ENCODE peak calls at places on chromosomes 6 and 20, in six cellular contexts. One of them, this sample, is unnamed.

GRCh38 chr6:6105472-6106036 is 98.8 kb upstream of the NRN1 start:
- DNase-seq in endothelial cell: peak; percentile 43
- DNase-seq in endodermal cell: peak; percentile 84
- DNase-seq in glutamatergic neuron: peak; percentile 22
- DNase-seq in dorsolateral prefrontal cortex: no peak
- DNase-seq in spleen: no peak
- DNase-seq in this sample: no peak

GRCh38 chr6:89022747-89023289 is 57.7 kb upstream of the PNRC1 start:
- DNase-seq in glutamatergic neuron: no peak
- DNase-seq in endothelial cell: no peak
- DNase-seq in endodermal cell: no peak
- DNase-seq in spleen: no peak
- DNase-seq in dorsolateral prefrontal cortex: no peak
- DNase-seq in this sample: peak; percentile 67

GRCh38 chr6:129683606-129684322 is 26.2 kb downstream of the ARHGAP18 start:
- DNase-seq in glutamatergic neuron: no peak
- DNase-seq in dorsolateral prefrontal cortex: no peak
- DNase-seq in endodermal cell: no peak
- DNase-seq in endothelial cell: peak; percentile 31
- DNase-seq in spleen: peak; percentile 91
- DNase-seq in this sample: peak; percentile 99

GRCh38 chr20:37378785-37379598 is 33.1 kb downstream of the SRC start:
- DNase-seq in glutamatergic neuron: no peak
- DNase-seq in endodermal cell: peak; percentile 71
- DNase-seq in endothelial cell: no peak
- DNase-seq in dorsolateral prefrontal cortex: no peak
- DNase-seq in spleen: peak; percentile 79
- DNase-seq in this sample: peak; percentile 57

GRCh38 chr20:52190437-52191131 is 995 bp downstream of the ZFP64 start:
- DNase-seq in endodermal cell: peak; percentile 68
- DNase-seq in spleen: no peak
- DNase-seq in glutamatergic neuron: peak; percentile 26
- DNase-seq in dorsolateral prefrontal cortex: peak; percentile 40
- DNase-seq in endothelial cell: peak; percentile 31
- DNase-seq in this sample: peak; percentile 26

GRCh38 chr20:44348168-44348659 is 7.3 kb upstream of the HNF4A start:
- DNase-seq in dorsolateral prefrontal cortex: no peak
- DNase-seq in endodermal cell: no peak
- DNase-seq in spleen: no peak
- DNase-seq in glutamatergic neuron: no peak
- DNase-seq in endothelial cell: no peak
- DNase-seq in this sample: no peak

GRCh38 chr20:7232796-7233195 is 465.3 kb downstream of the BMP2 start:
- DNase-seq in dorsolateral prefrontal cortex: no peak
- DNase-seq in spleen: no peak
- DNase-seq in endodermal cell: no peak
- DNase-seq in glutamatergic neuron: no peak
- DNase-seq in endothelial cell: no peak
- DNase-seq in this sample: no peak

GRCh38 chr6:51139841-51140462 is 321.3 kb downstream of the TFAP2B start:
- DNase-seq in spleen: no peak
- DNase-seq in endodermal cell: no peak
- DNase-seq in endothelial cell: no peak
- DNase-seq in glutamatergic neuron: no peak
- DNase-seq in dorsolateral prefrontal cortex: no peak
- DNase-seq in this sample: no peak

GRCh38 chr6:26452631-26453030 is 5.1 kb upstream of the BTN2A1 start:
- DNase-seq in spleen: no peak
- DNase-seq in endodermal cell: no peak
- DNase-seq in endothelial cell: no peak
- DNase-seq in glutamatergic neuron: no peak
- DNase-seq in dorsolateral prefrontal cortex: no peak
- DNase-seq in this sample: no peak

GRCh38 chr20:11581271-11581670 is 336.4 kb upstream of the BTBD3 start:
- DNase-seq in endothelial cell: no peak
- DNase-seq in spleen: no peak
- DNase-seq in endodermal cell: no peak
- DNase-seq in glutamatergic neuron: no peak
- DNase-seq in dorsolateral prefrontal cortex: no peak
- DNase-seq in this sample: peak; percentile 11

GRCh38 chr6:88922775-88923548 is 40.5 kb downstream of the RNGTT start:
- DNase-seq in endodermal cell: no peak
- DNase-seq in spleen: no peak
- DNase-seq in endothelial cell: no peak
- DNase-seq in glutamatergic neuron: no peak
- DNase-seq in dorsolateral prefrontal cortex: no peak
- DNase-seq in this sample: peak; percentile 44

GRCh38 chr6:73985891-73986290 is 289.9 kb downstream of the CD109 start:
- DNase-seq in dorsolateral prefrontal cortex: no peak
- DNase-seq in glutamatergic neuron: no peak
- DNase-seq in endodermal cell: peak; percentile 58
- DNase-seq in spleen: no peak
- DNase-seq in endothelial cell: no peak
- DNase-seq in this sample: peak; percentile 11

GRCh38 chr6:129102741-129103140 is 219.8 kb downstream of the LAMA2 start:
- DNase-seq in glutamatergic neuron: no peak
- DNase-seq in spleen: no peak
- DNase-seq in endodermal cell: no peak
- DNase-seq in endothelial cell: no peak
- DNase-seq in dorsolateral prefrontal cortex: no peak
- DNase-seq in this sample: peak; percentile 95

GRCh38 chr6:4635666-4636065 is 140.5 kb upstream of the CDYL start:
- DNase-seq in dorsolateral prefrontal cortex: no peak
- DNase-seq in glutamatergic neuron: no peak
- DNase-seq in spleen: no peak
- DNase-seq in endothelial cell: no peak
- DNase-seq in endodermal cell: no peak
- DNase-seq in this sample: peak; percentile 50

GRCh38 chr6:153063936-153064335 is 61.4 kb upstream of the MTRF1L start:
- DNase-seq in dorsolateral prefrontal cortex: no peak
- DNase-seq in endothelial cell: no peak
- DNase-seq in glutamatergic neuron: no peak
- DNase-seq in spleen: no peak
- DNase-seq in endodermal cell: no peak
- DNase-seq in this sample: no peak

GRCh38 chr6:118743744-118744143 is 92.4 kb upstream of the CEP85L start:
- DNase-seq in glutamatergic neuron: no peak
- DNase-seq in endodermal cell: no peak
- DNase-seq in spleen: no peak
- DNase-seq in dorsolateral prefrontal cortex: no peak
- DNase-seq in endothelial cell: no peak
- DNase-seq in this sample: no peak

GRCh38 chr6:14912226-14912625 is 333.6 kb upstream of the JARID2 start:
- DNase-seq in endodermal cell: no peak
- DNase-seq in spleen: no peak
- DNase-seq in glutamatergic neuron: no peak
- DNase-seq in endothelial cell: no peak
- DNase-seq in dorsolateral prefrontal cortex: no peak
- DNase-seq in this sample: peak; percentile 11

GRCh38 chr6:165766026-165766425 is 103.0 kb upstream of the PDE10A start:
- DNase-seq in dorsolateral prefrontal cortex: no peak
- DNase-seq in glutamatergic neuron: no peak
- DNase-seq in endothelial cell: no peak
- DNase-seq in endodermal cell: no peak
- DNase-seq in spleen: no peak
- DNase-seq in this sample: no peak

GRCh38 chr6:165762125-165762524 is 99.1 kb upstream of the PDE10A start:
- DNase-seq in spleen: no peak
- DNase-seq in endothelial cell: no peak
- DNase-seq in glutamatergic neuron: no peak
- DNase-seq in dorsolateral prefrontal cortex: no peak
- DNase-seq in endodermal cell: no peak
- DNase-seq in this sample: no peak

GRCh38 chr6:165760803-165761185 is 97.8 kb upstream of the PDE10A start:
- DNase-seq in dorsolateral prefrontal cortex: no peak
- DNase-seq in glutamatergic neuron: no peak
- DNase-seq in endodermal cell: no peak
- DNase-seq in spleen: no peak
- DNase-seq in endothelial cell: no peak
- DNase-seq in this sample: no peak

GRCh38 chr6:165760126-165760802 is 97.2 kb upstream of the PDE10A start:
- DNase-seq in glutamatergic neuron: no peak
- DNase-seq in endothelial cell: no peak
- DNase-seq in endodermal cell: no peak
- DNase-seq in dorsolateral prefrontal cortex: no peak
- DNase-seq in spleen: no peak
- DNase-seq in this sample: no peak

DNA sequence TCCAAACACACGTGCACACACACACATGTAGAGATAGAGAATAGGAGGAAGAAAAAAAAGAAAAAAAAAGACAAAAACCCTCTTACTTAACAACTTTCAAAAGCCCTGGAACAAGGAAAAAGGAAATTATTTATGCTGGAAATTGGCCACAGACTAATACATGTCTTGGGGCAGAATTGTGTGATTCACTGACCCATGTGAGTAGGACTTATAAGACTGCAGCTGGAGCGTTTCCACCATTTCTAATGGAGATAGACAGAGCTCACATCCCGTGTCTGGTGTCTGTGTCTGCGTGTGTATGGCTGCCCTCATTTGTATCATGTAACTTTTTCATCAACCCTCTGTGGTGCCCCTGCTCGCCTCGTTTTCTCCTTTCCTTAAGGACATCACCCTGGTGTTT is 99.8 kb upstream of the PDE10A start:
- DNase-seq in spleen: no peak
- DNase-seq in endodermal cell: no peak
- DNase-seq in dorsolateral prefrontal cortex: no peak
- DNase-seq in glutamatergic neuron: no peak
- DNase-seq in endothelial cell: no peak
- DNase-seq in this sample: no peak
- TF ChIP-seq CTCF in spleen: no peak
- TF ChIP-seq CTCF in endodermal cell: no peak
- TF ChIP-seq CTCF in dorsolateral prefrontal cortex: no peak
- TF ChIP-seq CTCF in glutamatergic neuron: no peak
- TF ChIP-seq CTCF in endothelial cell: no peak
- TF ChIP-seq CTCF in this sample: no peak

DNA sequence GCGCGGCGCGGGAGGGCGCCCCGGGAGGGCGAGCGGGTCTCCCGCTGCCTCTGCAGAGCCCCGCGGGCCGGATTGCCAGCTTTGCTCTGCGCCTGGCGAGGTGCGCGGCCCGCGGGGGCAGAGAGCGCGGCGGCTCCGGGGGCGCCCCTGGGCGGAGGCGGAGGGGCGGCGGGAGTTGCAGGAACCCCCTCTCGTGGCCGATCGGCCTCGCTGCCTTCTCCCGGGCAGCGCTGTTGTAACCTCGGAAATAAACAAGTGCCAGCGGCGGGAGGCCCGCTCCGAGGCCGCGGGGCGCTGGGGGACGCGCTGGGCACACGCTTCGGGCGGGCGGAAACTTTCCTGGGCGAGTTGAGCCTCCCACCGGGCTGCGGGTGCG is 1.2 kb downstream of the CDH4 start:
- DNase-seq in glutamatergic neuron: peak; percentile 69
- DNase-seq in endothelial cell: peak; percentile 51
- DNase-seq in endodermal cell: no peak
- DNase-seq in dorsolateral prefrontal cortex: no peak
- DNase-seq in spleen: no peak
- DNase-seq in this sample: peak; percentile 18
- TF ChIP-seq CTCF in glutamatergic neuron: no peak
- TF ChIP-seq CTCF in endothelial cell: peak; percentile 15
- TF ChIP-seq CTCF in endodermal cell: peak; percentile 68
- TF ChIP-seq CTCF in dorsolateral prefrontal cortex: no peak
- TF ChIP-seq CTCF in spleen: no peak
- TF ChIP-seq CTCF in this sample: no peak

GRCh38 chr20:22106308-22106938 is 401.0 kb downstream of the PAX1 start:
- DNase-seq in dorsolateral prefrontal cortex: no peak
- DNase-seq in endodermal cell: peak; percentile 52
- DNase-seq in endothelial cell: peak; percentile 18
- DNase-seq in glutamatergic neuron: no peak
- DNase-seq in spleen: no peak
- DNase-seq in this sample: peak; percentile 8
- TF ChIP-seq CTCF in dorsolateral prefrontal cortex: peak; percentile 61
- TF ChIP-seq CTCF in endodermal cell: peak; percentile 96
- TF ChIP-seq CTCF in endothelial cell: peak; percentile 76
- TF ChIP-seq CTCF in glutamatergic neuron: peak; percentile 41
- TF ChIP-seq CTCF in spleen: no peak
- TF ChIP-seq CTCF in this sample: no peak

DNA sequence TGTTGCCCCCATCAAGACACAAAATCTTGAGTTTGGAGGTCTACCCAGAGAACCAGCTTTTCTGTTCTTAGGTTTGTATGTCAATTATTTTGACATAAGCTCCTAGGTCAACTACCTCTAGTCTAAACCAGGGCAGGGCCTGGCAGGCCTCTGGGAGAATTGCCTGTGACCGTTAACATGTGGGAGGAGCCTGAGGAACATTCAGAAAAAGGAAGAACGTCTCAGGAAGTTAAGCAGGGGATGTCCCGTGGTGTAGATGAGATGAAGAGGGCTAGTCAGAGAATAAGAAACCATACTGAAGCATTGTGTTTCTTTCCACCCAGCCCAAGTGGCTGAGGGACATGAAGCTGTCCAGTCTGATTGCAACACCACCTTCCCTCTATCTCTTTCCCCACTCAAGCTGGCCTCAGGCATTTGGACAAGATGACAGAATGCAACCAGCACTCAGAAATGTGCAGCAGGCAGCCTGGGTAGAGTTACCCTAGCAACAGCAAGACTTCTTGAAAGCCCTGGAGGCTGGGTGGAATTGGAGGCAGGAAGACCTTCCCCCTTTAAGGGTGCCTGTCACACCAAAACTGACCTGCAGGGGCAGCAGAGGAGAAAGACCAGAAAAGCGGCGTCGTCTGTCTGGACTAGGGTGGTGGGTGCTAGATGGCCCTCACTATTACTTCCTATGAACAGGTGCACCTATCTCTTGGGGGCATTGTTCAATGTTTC is 186.2 kb downstream of the UNC5CL start:
- DNase-seq in endothelial cell: peak; percentile 9
- DNase-seq in dorsolateral prefrontal cortex: no peak
- DNase-seq in glutamatergic neuron: peak; percentile 54
- DNase-seq in endodermal cell: peak; percentile 85
- DNase-seq in spleen: no peak
- DNase-seq in this sample: peak; percentile 1
- TF ChIP-seq CTCF in endothelial cell: peak; percentile 59
- TF ChIP-seq CTCF in dorsolateral prefrontal cortex: peak; percentile 26
- TF ChIP-seq CTCF in glutamatergic neuron: peak; percentile 73
- TF ChIP-seq CTCF in endodermal cell: peak; percentile 73
- TF ChIP-seq CTCF in spleen: no peak
- TF ChIP-seq CTCF in this sample: peak; percentile 38

GRCh38 chr6:159520002-159520401 is 173.0 kb downstream of the SOD2 start:
- DNase-seq in glutamatergic neuron: no peak
- DNase-seq in endodermal cell: no peak
- DNase-seq in endothelial cell: no peak
- DNase-seq in spleen: no peak
- DNase-seq in dorsolateral prefrontal cortex: no peak
- DNase-seq in this sample: no peak
- TF ChIP-seq CTCF in glutamatergic neuron: no peak
- TF ChIP-seq CTCF in endodermal cell: no peak
- TF ChIP-seq CTCF in endothelial cell: no peak
- TF ChIP-seq CTCF in spleen: no peak
- TF ChIP-seq CTCF in dorsolateral prefrontal cortex: no peak
- TF ChIP-seq CTCF in this sample: no peak

GRCh38 chr6:90295854-90296345 is 743 bp downstream of the BACH2 start:
- DNase-seq in endothelial cell: peak; percentile 49
- DNase-seq in glutamatergic neuron: peak; percentile 68
- DNase-seq in dorsolateral prefrontal cortex: peak; percentile 71
- DNase-seq in spleen: peak; percentile 90
- DNase-seq in endodermal cell: peak; percentile 84
- DNase-seq in this sample: peak; percentile 64
- TF ChIP-seq CTCF in endothelial cell: no peak
- TF ChIP-seq CTCF in glutamatergic neuron: peak; percentile 5
- TF ChIP-seq CTCF in dorsolateral prefrontal cortex: no peak
- TF ChIP-seq CTCF in spleen: no peak
- TF ChIP-seq CTCF in endodermal cell: peak; percentile 18
- TF ChIP-seq CTCF in this sample: no peak